ENCODE peak calls at places on chromosomes 12 and 14, in ten cellular contexts. One of them, this sample, is unnamed.

GRCh38 chr12:9091933-9092598 is 23.7 kb downstream of the A2M start:
- DNase-seq in HCT116: no peak
- DNase-seq in IMR-90: no peak
- DNase-seq in breast epithelium: no peak
- DNase-seq in adrenal gland: no peak
- DNase-seq in tibial nerve: no peak
- DNase-seq in A549: no peak
- DNase-seq in vagina: no peak
- DNase-seq in heart left ventricle: no peak
- DNase-seq in right lobe of liver: no peak
- DNase-seq in this sample: no peak

GRCh38 chr14:36988989-36989388 is 183.4 kb downstream of the SLC25A21 start:
- DNase-seq in tibial nerve: no peak
- DNase-seq in adrenal gland: no peak
- DNase-seq in A549: no peak
- DNase-seq in breast epithelium: no peak
- DNase-seq in vagina: no peak
- DNase-seq in IMR-90: no peak
- DNase-seq in HCT116: no peak
- DNase-seq in heart left ventricle: no peak
- DNase-seq in right lobe of liver: no peak
- DNase-seq in this sample: no peak

GRCh38 chr12:76384560-76384959 is 36.3 kb upstream of the BBS10 start:
- DNase-seq in breast epithelium: no peak
- DNase-seq in vagina: no peak
- DNase-seq in adrenal gland: no peak
- DNase-seq in heart left ventricle: no peak
- DNase-seq in IMR-90: no peak
- DNase-seq in A549: no peak
- DNase-seq in tibial nerve: no peak
- DNase-seq in HCT116: no peak
- DNase-seq in right lobe of liver: no peak
- DNase-seq in this sample: no peak

GRCh38 chr12:109966531-109966930 is 29.6 kb downstream of the GIT2 start:
- DNase-seq in IMR-90: no peak
- DNase-seq in right lobe of liver: no peak
- DNase-seq in A549: no peak
- DNase-seq in tibial nerve: no peak
- DNase-seq in heart left ventricle: no peak
- DNase-seq in adrenal gland: no peak
- DNase-seq in HCT116: no peak
- DNase-seq in vagina: no peak
- DNase-seq in breast epithelium: no peak
- DNase-seq in this sample: no peak

GRCh38 chr12:26791328-26791791 is 41.6 kb downstream of the ITPR2 start:
- DNase-seq in adrenal gland: no peak
- DNase-seq in breast epithelium: no peak
- DNase-seq in vagina: no peak
- DNase-seq in A549: no peak
- DNase-seq in tibial nerve: no peak
- DNase-seq in HCT116: no peak
- DNase-seq in IMR-90: peak; percentile 43
- DNase-seq in heart left ventricle: no peak
- DNase-seq in right lobe of liver: no peak
- DNase-seq in this sample: no peak

GRCh38 chr14:64974563-64974962 is 2.4 kb upstream of the RAB15 start:
- DNase-seq in IMR-90: no peak
- DNase-seq in A549: no peak
- DNase-seq in vagina: no peak
- DNase-seq in heart left ventricle: no peak
- DNase-seq in right lobe of liver: no peak
- DNase-seq in HCT116: no peak
- DNase-seq in adrenal gland: no peak
- DNase-seq in breast epithelium: no peak
- DNase-seq in tibial nerve: no peak
- DNase-seq in this sample: no peak

GRCh38 chr12:26126340-26127284 is 1.8 kb upstream of the BHLHE41 start:
- DNase-seq in adrenal gland: peak; percentile 90
- DNase-seq in A549: peak; percentile 80
- DNase-seq in HCT116: no peak
- DNase-seq in heart left ventricle: peak; percentile 90
- DNase-seq in right lobe of liver: peak; percentile 78
- DNase-seq in vagina: no peak
- DNase-seq in breast epithelium: peak; percentile 84
- DNase-seq in IMR-90: peak; percentile 80
- DNase-seq in tibial nerve: peak; percentile 71
- DNase-seq in this sample: peak; percentile 49

GRCh38 chr14:37869633-37870032 is 274.2 kb downstream of the TTC6 start:
- DNase-seq in vagina: no peak
- DNase-seq in breast epithelium: no peak
- DNase-seq in IMR-90: no peak
- DNase-seq in heart left ventricle: no peak
- DNase-seq in right lobe of liver: no peak
- DNase-seq in HCT116: no peak
- DNase-seq in tibial nerve: no peak
- DNase-seq in A549: no peak
- DNase-seq in adrenal gland: no peak
- DNase-seq in this sample: no peak

GRCh38 chr12:62192486-62193250 is 67.5 kb upstream of the USP15 start:
- DNase-seq in vagina: no peak
- DNase-seq in A549: peak; percentile 78
- DNase-seq in breast epithelium: no peak
- DNase-seq in tibial nerve: peak; percentile 81
- DNase-seq in right lobe of liver: peak; percentile 60
- DNase-seq in HCT116: peak; percentile 48
- DNase-seq in heart left ventricle: peak; percentile 31
- DNase-seq in IMR-90: peak; percentile 82
- DNase-seq in adrenal gland: peak; percentile 60
- DNase-seq in this sample: peak; percentile 89

GRCh38 chr12:16269941-16270340 is 7.5 kb downstream of the SLC15A5 start:
- DNase-seq in A549: no peak
- DNase-seq in breast epithelium: no peak
- DNase-seq in heart left ventricle: no peak
- DNase-seq in adrenal gland: no peak
- DNase-seq in right lobe of liver: no peak
- DNase-seq in vagina: no peak
- DNase-seq in HCT116: no peak
- DNase-seq in tibial nerve: no peak
- DNase-seq in IMR-90: no peak
- DNase-seq in this sample: no peak

GRCh38 chr12:95739561-95740313 is 50.8 kb downstream of the NTN4 start:
- DNase-seq in right lobe of liver: no peak
- DNase-seq in adrenal gland: peak; percentile 56
- DNase-seq in A549: no peak
- DNase-seq in vagina: no peak
- DNase-seq in HCT116: no peak
- DNase-seq in tibial nerve: peak; percentile 53
- DNase-seq in heart left ventricle: peak; percentile 61
- DNase-seq in breast epithelium: peak; percentile 69
- DNase-seq in IMR-90: no peak
- DNase-seq in this sample: no peak

GRCh38 chr12:79691299-79692248 is 810 bp upstream of the PAWR start:
- DNase-seq in right lobe of liver: no peak
- DNase-seq in breast epithelium: no peak
- DNase-seq in A549: peak; percentile 85
- DNase-seq in HCT116: no peak
- DNase-seq in adrenal gland: peak; percentile 61
- DNase-seq in heart left ventricle: no peak
- DNase-seq in IMR-90: peak; percentile 93
- DNase-seq in tibial nerve: peak; percentile 13
- DNase-seq in vagina: no peak
- DNase-seq in this sample: peak; percentile 17
- TF ChIP-seq POLR2A in right lobe of liver: peak; percentile 18
- TF ChIP-seq POLR2A in breast epithelium: no peak
- TF ChIP-seq POLR2A in A549: no peak
- TF ChIP-seq POLR2A in HCT116: no peak
- TF ChIP-seq POLR2A in adrenal gland: peak; percentile 31
- TF ChIP-seq POLR2A in heart left ventricle: no peak
- TF ChIP-seq POLR2A in IMR-90: peak; percentile 82
- TF ChIP-seq POLR2A in tibial nerve: no peak
- TF ChIP-seq POLR2A in vagina: no peak
- TF ChIP-seq POLR2A in this sample: no peak

GRCh38 chr14:54882521-54882920 is 20.1 kb downstream of the GCH1 start:
- DNase-seq in vagina: no peak
- DNase-seq in heart left ventricle: no peak
- DNase-seq in right lobe of liver: no peak
- DNase-seq in HCT116: no peak
- DNase-seq in tibial nerve: no peak
- DNase-seq in breast epithelium: no peak
- DNase-seq in adrenal gland: no peak
- DNase-seq in A549: no peak
- DNase-seq in IMR-90: no peak
- DNase-seq in this sample: no peak

GRCh38 chr14:54881235-54881760 is 21.3 kb downstream of the GCH1 start:
- DNase-seq in heart left ventricle: no peak
- DNase-seq in tibial nerve: peak; percentile 31
- DNase-seq in right lobe of liver: no peak
- DNase-seq in A549: no peak
- DNase-seq in IMR-90: peak; percentile 46
- DNase-seq in HCT116: no peak
- DNase-seq in adrenal gland: peak; percentile 26
- DNase-seq in breast epithelium: no peak
- DNase-seq in vagina: no peak
- DNase-seq in this sample: no peak

GRCh38 chr14:54877703-54878021 is 25.0 kb downstream of the GCH1 start:
- DNase-seq in vagina: no peak
- DNase-seq in breast epithelium: no peak
- DNase-seq in tibial nerve: no peak
- DNase-seq in right lobe of liver: no peak
- DNase-seq in heart left ventricle: no peak
- DNase-seq in A549: no peak
- DNase-seq in IMR-90: no peak
- DNase-seq in adrenal gland: no peak
- DNase-seq in HCT116: no peak
- DNase-seq in this sample: no peak

GRCh38 chr14:54877015-54877702 is 25.5 kb downstream of the GCH1 start:
- DNase-seq in heart left ventricle: no peak
- DNase-seq in breast epithelium: no peak
- DNase-seq in IMR-90: peak; percentile 10
- DNase-seq in adrenal gland: no peak
- DNase-seq in tibial nerve: no peak
- DNase-seq in vagina: no peak
- DNase-seq in A549: no peak
- DNase-seq in HCT116: no peak
- DNase-seq in right lobe of liver: no peak
- DNase-seq in this sample: no peak

GRCh38 chr14:54881761-54882401 is 20.7 kb downstream of the GCH1 start:
- DNase-seq in HCT116: no peak
- DNase-seq in vagina: no peak
- DNase-seq in A549: no peak
- DNase-seq in breast epithelium: no peak
- DNase-seq in IMR-90: peak; percentile 35
- DNase-seq in right lobe of liver: no peak
- DNase-seq in tibial nerve: peak; percentile 24
- DNase-seq in adrenal gland: no peak
- DNase-seq in heart left ventricle: no peak
- DNase-seq in this sample: no peak
- TF ChIP-seq POLR2A in HCT116: no peak
- TF ChIP-seq POLR2A in vagina: no peak
- TF ChIP-seq POLR2A in A549: no peak
- TF ChIP-seq POLR2A in breast epithelium: no peak
- TF ChIP-seq POLR2A in IMR-90: no peak
- TF ChIP-seq POLR2A in right lobe of liver: no peak
- TF ChIP-seq POLR2A in tibial nerve: no peak
- TF ChIP-seq POLR2A in adrenal gland: no peak
- TF ChIP-seq POLR2A in heart left ventricle: no peak
- TF ChIP-seq POLR2A in this sample: no peak

GRCh38 chr14:103696027-103696402 is 19.2 kb downstream of the XRCC3 start:
- DNase-seq in breast epithelium: no peak
- DNase-seq in A549: no peak
- DNase-seq in adrenal gland: no peak
- DNase-seq in HCT116: no peak
- DNase-seq in heart left ventricle: no peak
- DNase-seq in right lobe of liver: no peak
- DNase-seq in tibial nerve: no peak
- DNase-seq in IMR-90: no peak
- DNase-seq in vagina: no peak
- DNase-seq in this sample: no peak
- TF ChIP-seq POLR2A in breast epithelium: no peak
- TF ChIP-seq POLR2A in A549: no peak
- TF ChIP-seq POLR2A in adrenal gland: no peak
- TF ChIP-seq POLR2A in HCT116: no peak
- TF ChIP-seq POLR2A in heart left ventricle: no peak
- TF ChIP-seq POLR2A in right lobe of liver: no peak
- TF ChIP-seq POLR2A in tibial nerve: no peak
- TF ChIP-seq POLR2A in IMR-90: no peak
- TF ChIP-seq POLR2A in vagina: no peak
- TF ChIP-seq POLR2A in this sample: no peak

GRCh38 chr12:106956048-106956935 is 585 bp downstream of the TMEM263 start:
- DNase-seq in IMR-90: peak; percentile 90
- DNase-seq in HCT116: peak; percentile 73
- DNase-seq in breast epithelium: peak; percentile 62
- DNase-seq in right lobe of liver: peak; percentile 79
- DNase-seq in A549: peak; percentile 90
- DNase-seq in adrenal gland: peak; percentile 71
- DNase-seq in tibial nerve: peak; percentile 60
- DNase-seq in vagina: no peak
- DNase-seq in heart left ventricle: peak; percentile 70
- DNase-seq in this sample: peak; percentile 73
- TF ChIP-seq POLR2A in IMR-90: peak; percentile 88
- TF ChIP-seq POLR2A in HCT116: no peak
- TF ChIP-seq POLR2A in breast epithelium: peak; percentile 28
- TF ChIP-seq POLR2A in right lobe of liver: peak; percentile 43
- TF ChIP-seq POLR2A in A549: peak; percentile 33
- TF ChIP-seq POLR2A in adrenal gland: peak; percentile 41
- TF ChIP-seq POLR2A in tibial nerve: peak; percentile 53
- TF ChIP-seq POLR2A in vagina: no peak
- TF ChIP-seq POLR2A in heart left ventricle: peak; percentile 55
- TF ChIP-seq POLR2A in this sample: peak; percentile 26

GRCh38 chr14:96362965-96363750 is at the start of the genes ATG2B and GSKIP:
- DNase-seq in HCT116: peak; percentile 83
- DNase-seq in tibial nerve: peak; percentile 89
- DNase-seq in heart left ventricle: peak; percentile 96
- DNase-seq in breast epithelium: peak; percentile 93
- DNase-seq in right lobe of liver: peak; percentile 98
- DNase-seq in A549: peak; percentile 89
- DNase-seq in vagina: no peak
- DNase-seq in IMR-90: peak; percentile 85
- DNase-seq in adrenal gland: peak; percentile 94
- DNase-seq in this sample: peak; percentile 96
- TF ChIP-seq POLR2A in HCT116: peak; percentile 46
- TF ChIP-seq POLR2A in tibial nerve: peak; percentile 79
- TF ChIP-seq POLR2A in heart left ventricle: peak; percentile 54
- TF ChIP-seq POLR2A in breast epithelium: peak; percentile 23
- TF ChIP-seq POLR2A in right lobe of liver: peak; percentile 74
- TF ChIP-seq POLR2A in A549: peak; percentile 72
- TF ChIP-seq POLR2A in vagina: no peak
- TF ChIP-seq POLR2A in IMR-90: peak; percentile 72
- TF ChIP-seq POLR2A in adrenal gland: peak; percentile 48
- TF ChIP-seq POLR2A in this sample: peak; percentile 68